ENCODE peak calls at places on chromosomes 13 and 19, in eight cellular contexts. One of them, this sample, is unnamed.

GRCh38 chr13:75333103-75333502 is 148.9 kb downstream of the TBC1D4 start:
- DNase-seq in aorta: no peak
- DNase-seq in activated T-helper 2 cell treated with anti-CD3 and anti-CD28 coated beads, Interferon-gamma antibody, Interleukin-2, Interleukin-4, amounts not matched to agents 10 μg/mL and 5 μg/mL and 100 μg/mL, durations not matched to agents 14 hours and 24 hours and 36 hours: no peak
- DNase-seq in OCI-LY7: no peak
- DNase-seq in SIG-M5: no peak
- DNase-seq in WTC11: no peak
- DNase-seq in stimulated activated CD4-positive, alpha-beta T cell treated with anti-CD3 and anti-CD28 coated beads, Interleukin-4, amount 100 ng/mL, for 48 hours: no peak
- DNase-seq in NCI-H1436: no peak
- DNase-seq in this sample: no peak

GRCh38 chr19:29596885-29597525 is 9.1 kb upstream of the POP4 start:
- DNase-seq in aorta: no peak
- DNase-seq in activated T-helper 2 cell treated with anti-CD3 and anti-CD28 coated beads, Interferon-gamma antibody, Interleukin-2, Interleukin-4, amounts not matched to agents 10 μg/mL and 5 μg/mL and 100 μg/mL, durations not matched to agents 14 hours and 24 hours and 36 hours: no peak
- DNase-seq in OCI-LY7: no peak
- DNase-seq in SIG-M5: no peak
- DNase-seq in WTC11: no peak
- DNase-seq in stimulated activated CD4-positive, alpha-beta T cell treated with anti-CD3 and anti-CD28 coated beads, Interleukin-4, amount 100 ng/mL, for 48 hours: no peak
- DNase-seq in NCI-H1436: peak
- DNase-seq in this sample: peak

GRCh38 chr13:57409656-57410055 is 221.9 kb upstream of the PCDH17 start:
- DNase-seq in aorta: no peak
- DNase-seq in activated T-helper 2 cell treated with anti-CD3 and anti-CD28 coated beads, Interferon-gamma antibody, Interleukin-2, Interleukin-4, amounts not matched to agents 10 μg/mL and 5 μg/mL and 100 μg/mL, durations not matched to agents 14 hours and 24 hours and 36 hours: no peak
- DNase-seq in OCI-LY7: no peak
- DNase-seq in SIG-M5: no peak
- DNase-seq in WTC11: no peak
- DNase-seq in stimulated activated CD4-positive, alpha-beta T cell treated with anti-CD3 and anti-CD28 coated beads, Interleukin-4, amount 100 ng/mL, for 48 hours: no peak
- DNase-seq in NCI-H1436: no peak
- DNase-seq in this sample: no peak

GRCh38 chr13:64928704-64929499 is 2301.2 kb downstream of the PCDH9 start:
- DNase-seq in aorta: no peak
- DNase-seq in activated T-helper 2 cell treated with anti-CD3 and anti-CD28 coated beads, Interferon-gamma antibody, Interleukin-2, Interleukin-4, amounts not matched to agents 10 μg/mL and 5 μg/mL and 100 μg/mL, durations not matched to agents 14 hours and 24 hours and 36 hours: no peak
- DNase-seq in OCI-LY7: no peak
- DNase-seq in SIG-M5: no peak
- DNase-seq in WTC11: no peak
- DNase-seq in stimulated activated CD4-positive, alpha-beta T cell treated with anti-CD3 and anti-CD28 coated beads, Interleukin-4, amount 100 ng/mL, for 48 hours: no peak
- DNase-seq in NCI-H1436: no peak
- DNase-seq in this sample: no peak

GRCh38 chr19:54609356-54609791 is 15.9 kb downstream of the LILRA1 start:
- DNase-seq in aorta: no peak
- DNase-seq in activated T-helper 2 cell treated with anti-CD3 and anti-CD28 coated beads, Interferon-gamma antibody, Interleukin-2, Interleukin-4, amounts not matched to agents 10 μg/mL and 5 μg/mL and 100 μg/mL, durations not matched to agents 14 hours and 24 hours and 36 hours: no peak
- DNase-seq in OCI-LY7: no peak
- DNase-seq in SIG-M5: no peak
- DNase-seq in WTC11: no peak
- DNase-seq in stimulated activated CD4-positive, alpha-beta T cell treated with anti-CD3 and anti-CD28 coated beads, Interleukin-4, amount 100 ng/mL, for 48 hours: no peak
- DNase-seq in NCI-H1436: no peak
- DNase-seq in this sample: no peak

GRCh38 chr13:66154981-66155380 is 1075.2 kb downstream of the PCDH9 start:
- DNase-seq in aorta: no peak
- DNase-seq in activated T-helper 2 cell treated with anti-CD3 and anti-CD28 coated beads, Interferon-gamma antibody, Interleukin-2, Interleukin-4, amounts not matched to agents 10 μg/mL and 5 μg/mL and 100 μg/mL, durations not matched to agents 14 hours and 24 hours and 36 hours: no peak
- DNase-seq in OCI-LY7: peak
- DNase-seq in SIG-M5: no peak
- DNase-seq in WTC11: no peak
- DNase-seq in stimulated activated CD4-positive, alpha-beta T cell treated with anti-CD3 and anti-CD28 coated beads, Interleukin-4, amount 100 ng/mL, for 48 hours: no peak
- DNase-seq in NCI-H1436: no peak
- DNase-seq in this sample: no peak

GRCh38 chr13:51270606-51271005 is 48.4 kb downstream of the FAM124A start:
- DNase-seq in aorta: no peak
- DNase-seq in activated T-helper 2 cell treated with anti-CD3 and anti-CD28 coated beads, Interferon-gamma antibody, Interleukin-2, Interleukin-4, amounts not matched to agents 10 μg/mL and 5 μg/mL and 100 μg/mL, durations not matched to agents 14 hours and 24 hours and 36 hours: no peak
- DNase-seq in OCI-LY7: no peak
- DNase-seq in SIG-M5: no peak
- DNase-seq in WTC11: no peak
- DNase-seq in stimulated activated CD4-positive, alpha-beta T cell treated with anti-CD3 and anti-CD28 coated beads, Interleukin-4, amount 100 ng/mL, for 48 hours: no peak
- DNase-seq in NCI-H1436: no peak
- DNase-seq in this sample: no peak

GRCh38 chr13:33509642-33510229 is 224.2 kb upstream of the STARD13 start:
- DNase-seq in aorta: peak
- DNase-seq in activated T-helper 2 cell treated with anti-CD3 and anti-CD28 coated beads, Interferon-gamma antibody, Interleukin-2, Interleukin-4, amounts not matched to agents 10 μg/mL and 5 μg/mL and 100 μg/mL, durations not matched to agents 14 hours and 24 hours and 36 hours: no peak
- DNase-seq in OCI-LY7: no peak
- DNase-seq in SIG-M5: no peak
- DNase-seq in WTC11: no peak
- DNase-seq in stimulated activated CD4-positive, alpha-beta T cell treated with anti-CD3 and anti-CD28 coated beads, Interleukin-4, amount 100 ng/mL, for 48 hours: no peak
- DNase-seq in NCI-H1436: no peak
- DNase-seq in this sample: no peak

GRCh38 chr13:39073983-39074382 is 35.7 kb downstream of the NHLRC3 start:
- DNase-seq in aorta: no peak
- DNase-seq in activated T-helper 2 cell treated with anti-CD3 and anti-CD28 coated beads, Interferon-gamma antibody, Interleukin-2, Interleukin-4, amounts not matched to agents 10 μg/mL and 5 μg/mL and 100 μg/mL, durations not matched to agents 14 hours and 24 hours and 36 hours: no peak
- DNase-seq in OCI-LY7: no peak
- DNase-seq in SIG-M5: no peak
- DNase-seq in WTC11: no peak
- DNase-seq in stimulated activated CD4-positive, alpha-beta T cell treated with anti-CD3 and anti-CD28 coated beads, Interleukin-4, amount 100 ng/mL, for 48 hours: no peak
- DNase-seq in NCI-H1436: no peak
- DNase-seq in this sample: no peak

GRCh38 chr13:37475151-37475550 is 123.4 kb downstream of the POSTN start:
- DNase-seq in aorta: no peak
- DNase-seq in activated T-helper 2 cell treated with anti-CD3 and anti-CD28 coated beads, Interferon-gamma antibody, Interleukin-2, Interleukin-4, amounts not matched to agents 10 μg/mL and 5 μg/mL and 100 μg/mL, durations not matched to agents 14 hours and 24 hours and 36 hours: no peak
- DNase-seq in OCI-LY7: no peak
- DNase-seq in SIG-M5: no peak
- DNase-seq in WTC11: no peak
- DNase-seq in stimulated activated CD4-positive, alpha-beta T cell treated with anti-CD3 and anti-CD28 coated beads, Interleukin-4, amount 100 ng/mL, for 48 hours: no peak
- DNase-seq in NCI-H1436: no peak
- DNase-seq in this sample: no peak

GRCh38 chr13:47708386-47708785 is 292.7 kb downstream of the SUCLA2 start:
- DNase-seq in aorta: no peak
- DNase-seq in activated T-helper 2 cell treated with anti-CD3 and anti-CD28 coated beads, Interferon-gamma antibody, Interleukin-2, Interleukin-4, amounts not matched to agents 10 μg/mL and 5 μg/mL and 100 μg/mL, durations not matched to agents 14 hours and 24 hours and 36 hours: no peak
- DNase-seq in OCI-LY7: no peak
- DNase-seq in SIG-M5: no peak
- DNase-seq in WTC11: no peak
- DNase-seq in stimulated activated CD4-positive, alpha-beta T cell treated with anti-CD3 and anti-CD28 coated beads, Interleukin-4, amount 100 ng/mL, for 48 hours: no peak
- DNase-seq in NCI-H1436: no peak
- DNase-seq in this sample: no peak

GRCh38 chr13:106567421-106568224 is at the start of gene ARGLU1:
- DNase-seq in aorta: peak
- DNase-seq in activated T-helper 2 cell treated with anti-CD3 and anti-CD28 coated beads, Interferon-gamma antibody, Interleukin-2, Interleukin-4, amounts not matched to agents 10 μg/mL and 5 μg/mL and 100 μg/mL, durations not matched to agents 14 hours and 24 hours and 36 hours: peak
- DNase-seq in OCI-LY7: peak
- DNase-seq in SIG-M5: no peak
- DNase-seq in WTC11: peak
- DNase-seq in stimulated activated CD4-positive, alpha-beta T cell treated with anti-CD3 and anti-CD28 coated beads, Interleukin-4, amount 100 ng/mL, for 48 hours: peak
- DNase-seq in NCI-H1436: peak
- DNase-seq in this sample: peak

GRCh38 chr19:17242431-17243208 is 3.1 kb downstream of the NR2F6 start:
- DNase-seq in aorta: no peak
- DNase-seq in activated T-helper 2 cell treated with anti-CD3 and anti-CD28 coated beads, Interferon-gamma antibody, Interleukin-2, Interleukin-4, amounts not matched to agents 10 μg/mL and 5 μg/mL and 100 μg/mL, durations not matched to agents 14 hours and 24 hours and 36 hours: no peak
- DNase-seq in OCI-LY7: peak
- DNase-seq in SIG-M5: no peak
- DNase-seq in WTC11: no peak
- DNase-seq in stimulated activated CD4-positive, alpha-beta T cell treated with anti-CD3 and anti-CD28 coated beads, Interleukin-4, amount 100 ng/mL, for 48 hours: no peak
- DNase-seq in NCI-H1436: no peak
- DNase-seq in this sample: no peak

GRCh38 chr13:105147481-105147880 is 1388.0 kb downstream of the EFNB2 start:
- DNase-seq in aorta: no peak
- DNase-seq in activated T-helper 2 cell treated with anti-CD3 and anti-CD28 coated beads, Interferon-gamma antibody, Interleukin-2, Interleukin-4, amounts not matched to agents 10 μg/mL and 5 μg/mL and 100 μg/mL, durations not matched to agents 14 hours and 24 hours and 36 hours: no peak
- DNase-seq in OCI-LY7: no peak
- DNase-seq in SIG-M5: no peak
- DNase-seq in WTC11: no peak
- DNase-seq in stimulated activated CD4-positive, alpha-beta T cell treated with anti-CD3 and anti-CD28 coated beads, Interleukin-4, amount 100 ng/mL, for 48 hours: no peak
- DNase-seq in NCI-H1436: no peak
- DNase-seq in this sample: no peak

GRCh38 chr19:29711584-29712132 is 3.4 kb downstream of the C19orf12 start:
- DNase-seq in aorta: peak
- DNase-seq in activated T-helper 2 cell treated with anti-CD3 and anti-CD28 coated beads, Interferon-gamma antibody, Interleukin-2, Interleukin-4, amounts not matched to agents 10 μg/mL and 5 μg/mL and 100 μg/mL, durations not matched to agents 14 hours and 24 hours and 36 hours: no peak
- DNase-seq in OCI-LY7: no peak
- DNase-seq in SIG-M5: no peak
- DNase-seq in WTC11: no peak
- DNase-seq in stimulated activated CD4-positive, alpha-beta T cell treated with anti-CD3 and anti-CD28 coated beads, Interleukin-4, amount 100 ng/mL, for 48 hours: no peak
- DNase-seq in NCI-H1436: no peak
- DNase-seq in this sample: no peak

GRCh38 chr19:41434450-41434849 is 5.3 kb downstream of the DMAC2 start:
- DNase-seq in aorta: peak
- DNase-seq in activated T-helper 2 cell treated with anti-CD3 and anti-CD28 coated beads, Interferon-gamma antibody, Interleukin-2, Interleukin-4, amounts not matched to agents 10 μg/mL and 5 μg/mL and 100 μg/mL, durations not matched to agents 14 hours and 24 hours and 36 hours: no peak
- DNase-seq in OCI-LY7: no peak
- DNase-seq in SIG-M5: no peak
- DNase-seq in WTC11: no peak
- DNase-seq in stimulated activated CD4-positive, alpha-beta T cell treated with anti-CD3 and anti-CD28 coated beads, Interleukin-4, amount 100 ng/mL, for 48 hours: no peak
- DNase-seq in NCI-H1436: no peak
- DNase-seq in this sample: no peak

GRCh38 chr13:65400707-65401106 is 1829.4 kb downstream of the PCDH9 start:
- DNase-seq in aorta: no peak
- DNase-seq in activated T-helper 2 cell treated with anti-CD3 and anti-CD28 coated beads, Interferon-gamma antibody, Interleukin-2, Interleukin-4, amounts not matched to agents 10 μg/mL and 5 μg/mL and 100 μg/mL, durations not matched to agents 14 hours and 24 hours and 36 hours: no peak
- DNase-seq in OCI-LY7: no peak
- DNase-seq in SIG-M5: no peak
- DNase-seq in WTC11: no peak
- DNase-seq in stimulated activated CD4-positive, alpha-beta T cell treated with anti-CD3 and anti-CD28 coated beads, Interleukin-4, amount 100 ng/mL, for 48 hours: no peak
- DNase-seq in NCI-H1436: no peak
- DNase-seq in this sample: no peak

GRCh38 chr19:58228584-58229254 is at the start of gene ZNF544:
- DNase-seq in aorta: peak
- DNase-seq in activated T-helper 2 cell treated with anti-CD3 and anti-CD28 coated beads, Interferon-gamma antibody, Interleukin-2, Interleukin-4, amounts not matched to agents 10 μg/mL and 5 μg/mL and 100 μg/mL, durations not matched to agents 14 hours and 24 hours and 36 hours: peak
- DNase-seq in OCI-LY7: peak
- DNase-seq in SIG-M5: no peak
- DNase-seq in WTC11: peak
- DNase-seq in stimulated activated CD4-positive, alpha-beta T cell treated with anti-CD3 and anti-CD28 coated beads, Interleukin-4, amount 100 ng/mL, for 48 hours: peak
- DNase-seq in NCI-H1436: peak
- DNase-seq in this sample: peak

GRCh38 chr13:95745752-95746151 is 68.8 kb downstream of the DNAJC3 start:
- DNase-seq in aorta: no peak
- DNase-seq in activated T-helper 2 cell treated with anti-CD3 and anti-CD28 coated beads, Interferon-gamma antibody, Interleukin-2, Interleukin-4, amounts not matched to agents 10 μg/mL and 5 μg/mL and 100 μg/mL, durations not matched to agents 14 hours and 24 hours and 36 hours: no peak
- DNase-seq in OCI-LY7: no peak
- DNase-seq in SIG-M5: no peak
- DNase-seq in WTC11: no peak
- DNase-seq in stimulated activated CD4-positive, alpha-beta T cell treated with anti-CD3 and anti-CD28 coated beads, Interleukin-4, amount 100 ng/mL, for 48 hours: no peak
- DNase-seq in NCI-H1436: no peak
- DNase-seq in this sample: no peak

GRCh38 chr13:103067751-103068563 is 1.7 kb upstream of the SLC10A2 start:
- DNase-seq in aorta: no peak
- DNase-seq in activated T-helper 2 cell treated with anti-CD3 and anti-CD28 coated beads, Interferon-gamma antibody, Interleukin-2, Interleukin-4, amounts not matched to agents 10 μg/mL and 5 μg/mL and 100 μg/mL, durations not matched to agents 14 hours and 24 hours and 36 hours: no peak
- DNase-seq in OCI-LY7: no peak
- DNase-seq in SIG-M5: no peak
- DNase-seq in WTC11: peak
- DNase-seq in stimulated activated CD4-positive, alpha-beta T cell treated with anti-CD3 and anti-CD28 coated beads, Interleukin-4, amount 100 ng/mL, for 48 hours: no peak
- DNase-seq in NCI-H1436: no peak
- DNase-seq in this sample: no peak

GRCh38 chr13:29886446-29886845 is 36.0 kb upstream of the UBL3 start:
- DNase-seq in aorta: no peak
- DNase-seq in activated T-helper 2 cell treated with anti-CD3 and anti-CD28 coated beads, Interferon-gamma antibody, Interleukin-2, Interleukin-4, amounts not matched to agents 10 μg/mL and 5 μg/mL and 100 μg/mL, durations not matched to agents 14 hours and 24 hours and 36 hours: no peak
- DNase-seq in OCI-LY7: no peak
- DNase-seq in SIG-M5: no peak
- DNase-seq in WTC11: no peak
- DNase-seq in stimulated activated CD4-positive, alpha-beta T cell treated with anti-CD3 and anti-CD28 coated beads, Interleukin-4, amount 100 ng/mL, for 48 hours: peak
- DNase-seq in NCI-H1436: no peak
- DNase-seq in this sample: no peak

GRCh38 chr13:44626176-44626575 is 50.0 kb upstream of the TSC22D1 start:
- DNase-seq in aorta: no peak
- DNase-seq in activated T-helper 2 cell treated with anti-CD3 and anti-CD28 coated beads, Interferon-gamma antibody, Interleukin-2, Interleukin-4, amounts not matched to agents 10 μg/mL and 5 μg/mL and 100 μg/mL, durations not matched to agents 14 hours and 24 hours and 36 hours: no peak
- DNase-seq in OCI-LY7: no peak
- DNase-seq in SIG-M5: no peak
- DNase-seq in WTC11: no peak
- DNase-seq in stimulated activated CD4-positive, alpha-beta T cell treated with anti-CD3 and anti-CD28 coated beads, Interleukin-4, amount 100 ng/mL, for 48 hours: no peak
- DNase-seq in NCI-H1436: no peak
- DNase-seq in this sample: no peak

GRCh38 chr13:32246468-32246867 is 68.7 kb downstream of the ZAR1L start:
- DNase-seq in aorta: no peak
- DNase-seq in activated T-helper 2 cell treated with anti-CD3 and anti-CD28 coated beads, Interferon-gamma antibody, Interleukin-2, Interleukin-4, amounts not matched to agents 10 μg/mL and 5 μg/mL and 100 μg/mL, durations not matched to agents 14 hours and 24 hours and 36 hours: peak
- DNase-seq in OCI-LY7: peak
- DNase-seq in SIG-M5: peak
- DNase-seq in WTC11: peak
- DNase-seq in stimulated activated CD4-positive, alpha-beta T cell treated with anti-CD3 and anti-CD28 coated beads, Interleukin-4, amount 100 ng/mL, for 48 hours: peak
- DNase-seq in NCI-H1436: no peak
- DNase-seq in this sample: no peak

GRCh38 chr19:18847516-18848463 is 16.0 kb downstream of the UPF1 start:
- DNase-seq in aorta: peak
- DNase-seq in activated T-helper 2 cell treated with anti-CD3 and anti-CD28 coated beads, Interferon-gamma antibody, Interleukin-2, Interleukin-4, amounts not matched to agents 10 μg/mL and 5 μg/mL and 100 μg/mL, durations not matched to agents 14 hours and 24 hours and 36 hours: no peak
- DNase-seq in OCI-LY7: no peak
- DNase-seq in SIG-M5: no peak
- DNase-seq in WTC11: no peak
- DNase-seq in stimulated activated CD4-positive, alpha-beta T cell treated with anti-CD3 and anti-CD28 coated beads, Interleukin-4, amount 100 ng/mL, for 48 hours: no peak
- DNase-seq in NCI-H1436: no peak
- DNase-seq in this sample: no peak

GRCh38 chr13:43583331-43583730 is 203.4 kb downstream of the ENOX1 start:
- DNase-seq in aorta: no peak
- DNase-seq in activated T-helper 2 cell treated with anti-CD3 and anti-CD28 coated beads, Interferon-gamma antibody, Interleukin-2, Interleukin-4, amounts not matched to agents 10 μg/mL and 5 μg/mL and 100 μg/mL, durations not matched to agents 14 hours and 24 hours and 36 hours: no peak
- DNase-seq in OCI-LY7: no peak
- DNase-seq in SIG-M5: no peak
- DNase-seq in WTC11: no peak
- DNase-seq in stimulated activated CD4-positive, alpha-beta T cell treated with anti-CD3 and anti-CD28 coated beads, Interleukin-4, amount 100 ng/mL, for 48 hours: no peak
- DNase-seq in NCI-H1436: no peak
- DNase-seq in this sample: no peak

GRCh38 chr19:36973021-36973843 is 57.1 kb downstream of the ZNF568 start:
- DNase-seq in aorta: peak
- DNase-seq in activated T-helper 2 cell treated with anti-CD3 and anti-CD28 coated beads, Interferon-gamma antibody, Interleukin-2, Interleukin-4, amounts not matched to agents 10 μg/mL and 5 μg/mL and 100 μg/mL, durations not matched to agents 14 hours and 24 hours and 36 hours: peak
- DNase-seq in OCI-LY7: no peak
- DNase-seq in SIG-M5: no peak
- DNase-seq in WTC11: peak
- DNase-seq in stimulated activated CD4-positive, alpha-beta T cell treated with anti-CD3 and anti-CD28 coated beads, Interleukin-4, amount 100 ng/mL, for 48 hours: peak
- DNase-seq in NCI-H1436: no peak
- DNase-seq in this sample: no peak

GRCh38 chr13:29279859-29280258 is 315.6 kb downstream of the SLC7A1 start:
- DNase-seq in aorta: no peak
- DNase-seq in activated T-helper 2 cell treated with anti-CD3 and anti-CD28 coated beads, Interferon-gamma antibody, Interleukin-2, Interleukin-4, amounts not matched to agents 10 μg/mL and 5 μg/mL and 100 μg/mL, durations not matched to agents 14 hours and 24 hours and 36 hours: no peak
- DNase-seq in OCI-LY7: no peak
- DNase-seq in SIG-M5: no peak
- DNase-seq in WTC11: no peak
- DNase-seq in stimulated activated CD4-positive, alpha-beta T cell treated with anti-CD3 and anti-CD28 coated beads, Interleukin-4, amount 100 ng/mL, for 48 hours: no peak
- DNase-seq in NCI-H1436: no peak
- DNase-seq in this sample: no peak

GRCh38 chr19:6739390-6739883 is at the start of gene TRIP10:
- DNase-seq in aorta: peak
- DNase-seq in activated T-helper 2 cell treated with anti-CD3 and anti-CD28 coated beads, Interferon-gamma antibody, Interleukin-2, Interleukin-4, amounts not matched to agents 10 μg/mL and 5 μg/mL and 100 μg/mL, durations not matched to agents 14 hours and 24 hours and 36 hours: peak
- DNase-seq in OCI-LY7: peak
- DNase-seq in SIG-M5: no peak
- DNase-seq in WTC11: peak
- DNase-seq in stimulated activated CD4-positive, alpha-beta T cell treated with anti-CD3 and anti-CD28 coated beads, Interleukin-4, amount 100 ng/mL, for 48 hours: peak
- DNase-seq in NCI-H1436: peak
- DNase-seq in this sample: peak

GRCh38 chr13:84405286-84405685 is 523.0 kb upstream of the SLITRK1 start:
- DNase-seq in aorta: no peak
- DNase-seq in activated T-helper 2 cell treated with anti-CD3 and anti-CD28 coated beads, Interferon-gamma antibody, Interleukin-2, Interleukin-4, amounts not matched to agents 10 μg/mL and 5 μg/mL and 100 μg/mL, durations not matched to agents 14 hours and 24 hours and 36 hours: no peak
- DNase-seq in OCI-LY7: no peak
- DNase-seq in SIG-M5: no peak
- DNase-seq in WTC11: no peak
- DNase-seq in stimulated activated CD4-positive, alpha-beta T cell treated with anti-CD3 and anti-CD28 coated beads, Interleukin-4, amount 100 ng/mL, for 48 hours: no peak
- DNase-seq in NCI-H1436: no peak
- DNase-seq in this sample: no peak

GRCh38 chr19:45958763-45959516 is 14.7 kb downstream of the NOVA2 start:
- DNase-seq in aorta: no peak
- DNase-seq in activated T-helper 2 cell treated with anti-CD3 and anti-CD28 coated beads, Interferon-gamma antibody, Interleukin-2, Interleukin-4, amounts not matched to agents 10 μg/mL and 5 μg/mL and 100 μg/mL, durations not matched to agents 14 hours and 24 hours and 36 hours: no peak
- DNase-seq in OCI-LY7: no peak
- DNase-seq in SIG-M5: no peak
- DNase-seq in WTC11: no peak
- DNase-seq in stimulated activated CD4-positive, alpha-beta T cell treated with anti-CD3 and anti-CD28 coated beads, Interleukin-4, amount 100 ng/mL, for 48 hours: no peak
- DNase-seq in NCI-H1436: no peak
- DNase-seq in this sample: no peak

GRCh38 chr13:87123987-87124784 is 547.0 kb upstream of the SLITRK5 start:
- DNase-seq in aorta: no peak
- DNase-seq in activated T-helper 2 cell treated with anti-CD3 and anti-CD28 coated beads, Interferon-gamma antibody, Interleukin-2, Interleukin-4, amounts not matched to agents 10 μg/mL and 5 μg/mL and 100 μg/mL, durations not matched to agents 14 hours and 24 hours and 36 hours: no peak
- DNase-seq in OCI-LY7: no peak
- DNase-seq in SIG-M5: peak
- DNase-seq in WTC11: peak
- DNase-seq in stimulated activated CD4-positive, alpha-beta T cell treated with anti-CD3 and anti-CD28 coated beads, Interleukin-4, amount 100 ng/mL, for 48 hours: no peak
- DNase-seq in NCI-H1436: no peak
- DNase-seq in this sample: no peak

GRCh38 chr13:101144808-101145419 is 271.4 kb downstream of the NALCN start:
- DNase-seq in aorta: no peak
- DNase-seq in activated T-helper 2 cell treated with anti-CD3 and anti-CD28 coated beads, Interferon-gamma antibody, Interleukin-2, Interleukin-4, amounts not matched to agents 10 μg/mL and 5 μg/mL and 100 μg/mL, durations not matched to agents 14 hours and 24 hours and 36 hours: no peak
- DNase-seq in OCI-LY7: peak
- DNase-seq in SIG-M5: no peak
- DNase-seq in WTC11: no peak
- DNase-seq in stimulated activated CD4-positive, alpha-beta T cell treated with anti-CD3 and anti-CD28 coated beads, Interleukin-4, amount 100 ng/mL, for 48 hours: no peak
- DNase-seq in NCI-H1436: peak
- DNase-seq in this sample: peak

GRCh38 chr13:100668408-100668807 is 6.2 kb downstream of the TMTC4 start:
- DNase-seq in aorta: no peak
- DNase-seq in activated T-helper 2 cell treated with anti-CD3 and anti-CD28 coated beads, Interferon-gamma antibody, Interleukin-2, Interleukin-4, amounts not matched to agents 10 μg/mL and 5 μg/mL and 100 μg/mL, durations not matched to agents 14 hours and 24 hours and 36 hours: no peak
- DNase-seq in OCI-LY7: no peak
- DNase-seq in SIG-M5: no peak
- DNase-seq in WTC11: no peak
- DNase-seq in stimulated activated CD4-positive, alpha-beta T cell treated with anti-CD3 and anti-CD28 coated beads, Interleukin-4, amount 100 ng/mL, for 48 hours: no peak
- DNase-seq in NCI-H1436: no peak
- DNase-seq in this sample: no peak

GRCh38 chr13:50627111-50627510 is 216.4 kb downstream of the DLEU7 start:
- DNase-seq in aorta: no peak
- DNase-seq in activated T-helper 2 cell treated with anti-CD3 and anti-CD28 coated beads, Interferon-gamma antibody, Interleukin-2, Interleukin-4, amounts not matched to agents 10 μg/mL and 5 μg/mL and 100 μg/mL, durations not matched to agents 14 hours and 24 hours and 36 hours: no peak
- DNase-seq in OCI-LY7: no peak
- DNase-seq in SIG-M5: no peak
- DNase-seq in WTC11: no peak
- DNase-seq in stimulated activated CD4-positive, alpha-beta T cell treated with anti-CD3 and anti-CD28 coated beads, Interleukin-4, amount 100 ng/mL, for 48 hours: no peak
- DNase-seq in NCI-H1436: no peak
- DNase-seq in this sample: no peak